ENCODE peak calls at places on chromosomes 3 and 15, in nine cellular contexts. One of them, this sample, is unnamed.

GRCh38 chr3:105409364-105409763 is 42.7 kb downstream of the ALCAM start:
- DNase-seq in spleen: no peak
- DNase-seq in Panc1: no peak
- DNase-seq in heart left ventricle: no peak
- DNase-seq in GM23248: no peak
- DNase-seq in naive thymus-derived CD4-positive, alpha-beta T cell: no peak
- DNase-seq in fibroblast of lung: no peak
- DNase-seq in hepatocyte: no peak
- DNase-seq in A549: no peak
- DNase-seq in this sample: no peak

GRCh38 chr15:70605606-70606410 is 157.6 kb downstream of the UACA start:
- DNase-seq in spleen: no peak
- DNase-seq in Panc1: no peak
- DNase-seq in heart left ventricle: peak
- DNase-seq in GM23248: peak
- DNase-seq in naive thymus-derived CD4-positive, alpha-beta T cell: no peak
- DNase-seq in fibroblast of lung: peak
- DNase-seq in hepatocyte: peak
- DNase-seq in A549: no peak
- DNase-seq in this sample: peak

GRCh38 chr3:120025520-120025919 is 68.7 kb downstream of the GSK3B start:
- DNase-seq in spleen: no peak
- DNase-seq in Panc1: no peak
- DNase-seq in heart left ventricle: no peak
- DNase-seq in GM23248: peak
- DNase-seq in naive thymus-derived CD4-positive, alpha-beta T cell: no peak
- DNase-seq in fibroblast of lung: no peak
- DNase-seq in hepatocyte: no peak
- DNase-seq in A549: no peak
- DNase-seq in this sample: no peak

GRCh38 chr3:138944842-138945645 is 1.9 kb downstream of the FOXL2 start:
- DNase-seq in spleen: peak
- DNase-seq in Panc1: no peak
- DNase-seq in heart left ventricle: no peak
- DNase-seq in GM23248: no peak
- DNase-seq in naive thymus-derived CD4-positive, alpha-beta T cell: no peak
- DNase-seq in fibroblast of lung: no peak
- DNase-seq in hepatocyte: peak
- DNase-seq in A549: no peak
- DNase-seq in this sample: no peak

GRCh38 chr15:94056314-94056713 is 175.0 kb upstream of the MCTP2 start:
- DNase-seq in spleen: no peak
- DNase-seq in Panc1: no peak
- DNase-seq in heart left ventricle: no peak
- DNase-seq in GM23248: peak
- DNase-seq in naive thymus-derived CD4-positive, alpha-beta T cell: no peak
- DNase-seq in fibroblast of lung: peak
- DNase-seq in hepatocyte: no peak
- DNase-seq in A549: no peak
- DNase-seq in this sample: peak

GRCh38 chr3:9406856-9407626 is 9.6 kb downstream of the SETD5 start:
- DNase-seq in spleen: no peak
- DNase-seq in Panc1: no peak
- DNase-seq in heart left ventricle: no peak
- DNase-seq in GM23248: no peak
- DNase-seq in naive thymus-derived CD4-positive, alpha-beta T cell: no peak
- DNase-seq in fibroblast of lung: no peak
- DNase-seq in hepatocyte: no peak
- DNase-seq in A549: no peak
- DNase-seq in this sample: no peak

GRCh38 chr15:101159096-101159935 is 92.5 kb downstream of the CHSY1 start:
- DNase-seq in spleen: peak
- DNase-seq in Panc1: no peak
- DNase-seq in heart left ventricle: no peak
- DNase-seq in GM23248: no peak
- DNase-seq in naive thymus-derived CD4-positive, alpha-beta T cell: no peak
- DNase-seq in fibroblast of lung: no peak
- DNase-seq in hepatocyte: no peak
- DNase-seq in A549: no peak
- DNase-seq in this sample: no peak

GRCh38 chr15:75864213-75865059 is 21.2 kb downstream of the UBE2Q2 start:
- DNase-seq in spleen: no peak
- DNase-seq in Panc1: no peak
- DNase-seq in heart left ventricle: no peak
- DNase-seq in GM23248: no peak
- DNase-seq in naive thymus-derived CD4-positive, alpha-beta T cell: no peak
- DNase-seq in fibroblast of lung: peak
- DNase-seq in hepatocyte: no peak
- DNase-seq in A549: no peak
- DNase-seq in this sample: no peak

GRCh38 chr3:39106281-39107055 is 959 bp downstream of the GORASP1 start:
- DNase-seq in spleen: no peak
- DNase-seq in Panc1: no peak
- DNase-seq in heart left ventricle: no peak
- DNase-seq in GM23248: peak
- DNase-seq in naive thymus-derived CD4-positive, alpha-beta T cell: no peak
- DNase-seq in fibroblast of lung: peak
- DNase-seq in hepatocyte: peak
- DNase-seq in A549: no peak
- DNase-seq in this sample: no peak

GRCh38 chr3:69838696-69839515 is 99.6 kb downstream of the MITF start:
- DNase-seq in spleen: no peak
- DNase-seq in Panc1: no peak
- DNase-seq in heart left ventricle: no peak
- DNase-seq in GM23248: no peak
- DNase-seq in naive thymus-derived CD4-positive, alpha-beta T cell: no peak
- DNase-seq in fibroblast of lung: peak
- DNase-seq in hepatocyte: no peak
- DNase-seq in A549: no peak
- DNase-seq in this sample: no peak

GRCh38 chr15:66253643-66254363 is at the start of gene MEGF11:
- DNase-seq in spleen: no peak
- DNase-seq in Panc1: no peak
- DNase-seq in heart left ventricle: no peak
- DNase-seq in GM23248: peak
- DNase-seq in naive thymus-derived CD4-positive, alpha-beta T cell: no peak
- DNase-seq in fibroblast of lung: peak
- DNase-seq in hepatocyte: peak
- DNase-seq in A549: peak
- DNase-seq in this sample: no peak

GRCh38 chr15:80953953-80954778 is 35.5 kb downstream of the MESD start:
- DNase-seq in spleen: no peak
- DNase-seq in Panc1: no peak
- DNase-seq in heart left ventricle: no peak
- DNase-seq in GM23248: no peak
- DNase-seq in naive thymus-derived CD4-positive, alpha-beta T cell: no peak
- DNase-seq in fibroblast of lung: no peak
- DNase-seq in hepatocyte: no peak
- DNase-seq in A549: no peak
- DNase-seq in this sample: no peak

DNA sequence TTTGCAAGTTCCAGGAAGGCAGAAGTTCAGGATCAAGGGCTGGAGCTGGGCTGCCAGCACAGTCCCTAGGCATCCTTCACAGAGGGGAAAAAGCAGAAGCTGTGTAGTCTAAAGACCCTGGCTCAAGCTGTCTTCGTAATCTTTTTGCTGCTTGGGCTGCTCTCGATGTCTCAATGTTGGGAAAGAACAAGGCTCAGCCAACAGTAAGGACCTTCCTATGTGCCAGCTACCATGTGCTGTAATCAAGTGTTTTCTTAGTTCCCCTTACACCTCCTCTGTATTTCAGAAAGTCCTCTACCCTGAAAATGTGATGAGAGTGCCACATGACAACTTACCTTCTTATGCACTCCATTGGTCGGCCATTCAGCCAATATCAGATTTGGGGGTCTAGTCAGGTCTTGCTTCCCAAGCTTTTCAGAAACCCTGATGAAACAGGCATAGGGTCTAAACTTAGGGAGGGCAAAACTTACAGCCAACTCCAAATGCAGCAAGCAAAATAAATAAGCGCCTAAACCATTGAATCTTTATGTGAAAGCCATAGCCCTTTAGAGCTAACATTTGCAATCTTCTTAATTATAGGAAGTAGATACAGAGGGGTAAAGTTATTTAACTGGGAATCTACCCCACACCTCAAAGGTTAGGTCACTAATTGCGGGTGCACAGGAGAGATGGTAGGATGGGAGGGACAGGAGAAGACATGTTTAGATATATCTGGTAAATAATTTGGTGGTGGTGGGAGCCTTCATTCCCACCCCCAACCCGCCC is 1.2 kb upstream of the EDEM1 start:
- DNase-seq in spleen: no peak
- DNase-seq in Panc1: no peak
- DNase-seq in heart left ventricle: no peak
- DNase-seq in GM23248: no peak
- DNase-seq in naive thymus-derived CD4-positive, alpha-beta T cell: no peak
- DNase-seq in fibroblast of lung: no peak
- DNase-seq in hepatocyte: peak
- DNase-seq in A549: no peak
- DNase-seq in this sample: no peak
- H3K4me3 ChIP-seq in spleen: peak
- H3K4me3 ChIP-seq in Panc1: peak
- H3K4me3 ChIP-seq in heart left ventricle: peak
- H3K4me3 ChIP-seq in GM23248: peak
- H3K4me3 ChIP-seq in naive thymus-derived CD4-positive, alpha-beta T cell: no peak
- H3K4me3 ChIP-seq in fibroblast of lung: no peak
- H3K4me3 ChIP-seq in hepatocyte: peak
- H3K4me3 ChIP-seq in A549: peak
- H3K4me3 ChIP-seq in this sample: peak

GRCh38 chr3:20742903-20743302 is 556.9 kb upstream of the SGO1 start:
- DNase-seq in spleen: no peak
- DNase-seq in Panc1: no peak
- DNase-seq in heart left ventricle: no peak
- DNase-seq in GM23248: no peak
- DNase-seq in naive thymus-derived CD4-positive, alpha-beta T cell: no peak
- DNase-seq in fibroblast of lung: no peak
- DNase-seq in hepatocyte: no peak
- DNase-seq in A549: no peak
- DNase-seq in this sample: no peak
- H3K27ac ChIP-seq in spleen: no peak
- H3K27ac ChIP-seq in Panc1: no peak
- H3K27ac ChIP-seq in heart left ventricle: no peak
- H3K27ac ChIP-seq in GM23248: no peak
- H3K27ac ChIP-seq in naive thymus-derived CD4-positive, alpha-beta T cell: no peak
- H3K27ac ChIP-seq in fibroblast of lung: no peak
- H3K27ac ChIP-seq in hepatocyte: peak
- H3K27ac ChIP-seq in A549: no peak
- H3K27ac ChIP-seq in this sample: no peak

DNA sequence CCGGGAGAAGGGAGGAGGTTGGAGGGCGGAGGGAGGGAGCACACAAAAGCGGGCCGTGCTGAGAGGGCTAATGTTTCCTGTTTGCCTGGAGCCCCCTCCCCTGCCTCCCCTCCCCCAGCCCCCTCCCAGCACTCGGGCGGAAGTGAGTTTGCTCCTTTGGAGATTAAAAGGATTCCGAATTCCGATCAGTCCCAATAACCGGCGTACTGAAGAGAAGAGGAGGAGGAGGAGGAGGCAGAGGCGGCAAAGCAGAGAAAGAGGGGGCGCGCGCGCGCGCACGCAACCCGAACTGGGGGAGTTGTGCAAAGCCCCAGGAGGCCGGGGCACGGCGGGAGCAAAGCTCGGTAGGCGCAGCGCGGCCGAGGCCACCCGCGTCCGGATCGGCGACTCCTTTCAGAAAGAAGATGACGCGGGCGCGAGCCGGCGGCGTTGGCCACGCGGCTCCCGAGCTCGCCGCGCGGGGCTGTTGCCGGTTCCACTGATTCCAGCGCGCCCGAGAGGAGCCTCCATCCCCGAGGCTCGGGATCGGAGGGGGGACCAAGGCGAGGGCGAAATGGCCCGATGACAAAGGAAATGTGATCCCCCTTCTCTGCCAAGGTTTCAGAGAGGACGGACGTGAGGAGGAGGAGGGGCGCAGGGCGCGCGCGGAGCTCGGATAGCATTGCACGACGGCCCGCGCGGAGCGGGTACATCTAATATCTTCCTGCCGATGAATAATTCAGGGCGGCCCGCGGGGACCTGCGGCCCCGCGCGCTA is 1.2 kb upstream of the TRIM71 start:
- DNase-seq in spleen: peak
- DNase-seq in Panc1: no peak
- DNase-seq in heart left ventricle: no peak
- DNase-seq in GM23248: peak
- DNase-seq in naive thymus-derived CD4-positive, alpha-beta T cell: no peak
- DNase-seq in fibroblast of lung: peak
- DNase-seq in hepatocyte: peak
- DNase-seq in A549: no peak
- DNase-seq in this sample: no peak
- H3K4me3 ChIP-seq in spleen: peak
- H3K4me3 ChIP-seq in Panc1: peak
- H3K4me3 ChIP-seq in heart left ventricle: peak
- H3K4me3 ChIP-seq in GM23248: peak
- H3K4me3 ChIP-seq in naive thymus-derived CD4-positive, alpha-beta T cell: no peak
- H3K4me3 ChIP-seq in fibroblast of lung: no peak
- H3K4me3 ChIP-seq in hepatocyte: peak
- H3K4me3 ChIP-seq in A549: peak
- H3K4me3 ChIP-seq in this sample: peak

GRCh38 chr3:52704611-52705437 is 767 bp downstream of the GLT8D1 start:
- DNase-seq in spleen: no peak
- DNase-seq in Panc1: no peak
- DNase-seq in heart left ventricle: no peak
- DNase-seq in GM23248: peak
- DNase-seq in naive thymus-derived CD4-positive, alpha-beta T cell: peak
- DNase-seq in fibroblast of lung: peak
- DNase-seq in hepatocyte: peak
- DNase-seq in A549: peak
- DNase-seq in this sample: no peak
- H3K27ac ChIP-seq in spleen: peak
- H3K27ac ChIP-seq in Panc1: peak
- H3K27ac ChIP-seq in heart left ventricle: peak
- H3K27ac ChIP-seq in GM23248: peak
- H3K27ac ChIP-seq in naive thymus-derived CD4-positive, alpha-beta T cell: peak
- H3K27ac ChIP-seq in fibroblast of lung: peak
- H3K27ac ChIP-seq in hepatocyte: peak
- H3K27ac ChIP-seq in A549: peak
- H3K27ac ChIP-seq in this sample: peak

GRCh38 chr3:169143471-169143870 is 520.0 kb downstream of the MECOM start:
- DNase-seq in spleen: no peak
- DNase-seq in Panc1: no peak
- DNase-seq in heart left ventricle: no peak
- DNase-seq in GM23248: no peak
- DNase-seq in naive thymus-derived CD4-positive, alpha-beta T cell: no peak
- DNase-seq in fibroblast of lung: no peak
- DNase-seq in hepatocyte: no peak
- DNase-seq in A549: no peak
- DNase-seq in this sample: no peak
- H3K4me3 ChIP-seq in spleen: no peak
- H3K4me3 ChIP-seq in Panc1: no peak
- H3K4me3 ChIP-seq in heart left ventricle: peak
- H3K4me3 ChIP-seq in GM23248: no peak
- H3K4me3 ChIP-seq in naive thymus-derived CD4-positive, alpha-beta T cell: no peak
- H3K4me3 ChIP-seq in fibroblast of lung: peak
- H3K4me3 ChIP-seq in hepatocyte: no peak
- H3K4me3 ChIP-seq in A549: no peak
- H3K4me3 ChIP-seq in this sample: no peak

This sample was measured in AG04450.